ENCODE peak calls at places on chromosome 19, in seven cellular contexts. P is neural progenitor cell, K is WERI-Rb-1, R is colonic mucosa, G is A673, V is AG04449, A is mucosa of descending colon. N is an unnamed sample.

GRCh38 chr19:51098366-51099069 is 9.7 kb downstream of the CTU1 start:
- DNase-seq in P (peak; percentile 13), G (no peak), V (no peak), R (no peak), A (no peak), K (no peak), N (no peak)

GRCh38 chr19:42121666-42122069 is 10.6 kb downstream of the POU2F2 start:
- DNase-seq in K (no peak), R (peak; percentile 43), A (peak; percentile 47), V (no peak), P (no peak), G (peak; percentile 57), N (no peak)

GRCh38 chr19:30070198-30070969 is 128.3 kb downstream of the URI1 start:
- DNase-seq in P (peak; percentile 95), R (no peak), A (no peak), G (no peak), K (peak; percentile 4), V (no peak), N (no peak)

GRCh38 chr19:7176792-7177191 is 107.3 kb downstream of the ZNF557 start:
- DNase-seq in G (no peak), P (no peak), K (no peak), V (no peak), A (no peak), R (no peak), N (no peak)

GRCh38 chr19:8973501-8974091 is 36.6 kb downstream of the MUC16 start:
- DNase-seq in P (peak; percentile 68), A (no peak), V (no peak), G (peak; percentile 42), R (no peak), K (no peak), N (no peak)

GRCh38 chr19:15418112-15418587 is 638 bp downstream of the AKAP8L start:
- DNase-seq in R (peak; percentile 29), G (peak; percentile 76), V (no peak), K (peak; percentile 30), A (no peak), P (peak; percentile 39), N (no peak)

GRCh38 chr19:36041831-36042230 is 9.2 kb upstream of the CLIP3 start:
- DNase-seq in G (peak; percentile 45), R (no peak), A (no peak), K (no peak), P (peak; percentile 19), V (peak; percentile 79), N (peak; percentile 34)

GRCh38 chr19:17915940-17916593 is 16.7 kb upstream of the CCDC124 start:
- DNase-seq in R (peak; percentile 25), P (no peak), K (no peak), V (no peak), A (no peak), G (no peak), N (no peak)

GRCh38 chr19:12975221-12975756 is 5.9 kb downstream of the DAND5 start:
- DNase-seq in R (no peak), K (no peak), P (no peak), V (no peak), A (no peak), G (no peak), N (no peak)

GRCh38 chr19:47598407-47599349 is 10.3 kb upstream of the BICRA start:
- DNase-seq in V (peak; percentile 87), G (peak; percentile 85), P (peak; percentile 65), K (peak; percentile 27), R (peak; percentile 53), A (peak; percentile 39), N (peak; percentile 63)

GRCh38 chr19:10478903-10479384 is 24.2 kb downstream of the KEAP1 start:
- DNase-seq in V (no peak), K (peak; percentile 43), G (peak; percentile 96), R (peak; percentile 87), A (peak; percentile 84), P (peak; percentile 92), N (no peak)

DNA sequence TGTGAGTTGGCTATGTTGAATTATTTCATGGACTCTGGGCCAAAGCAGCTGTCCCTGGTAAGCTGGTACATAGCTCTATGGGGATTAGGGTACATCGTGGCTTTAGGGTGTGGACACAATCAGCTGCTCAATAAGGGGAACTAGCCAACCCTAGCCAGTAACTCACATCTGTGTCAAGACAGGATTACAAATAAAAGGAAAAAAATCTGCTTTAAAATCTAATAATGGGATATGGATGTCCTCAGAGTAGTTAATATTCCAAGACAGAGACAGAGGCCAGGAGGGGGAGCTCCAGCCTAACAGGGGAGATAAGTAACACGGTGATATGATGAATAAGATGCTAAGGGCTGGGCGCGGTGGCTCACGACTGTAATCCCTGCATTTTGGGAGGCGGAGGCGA is 21.1 kb upstream of the ZNF766 start:
- DNase-seq in G (peak; percentile 69), P (peak; percentile 54), K (peak; percentile 77), V (no peak), A (peak; percentile 66), R (peak; percentile 62), N (no peak)
- TF ChIP-seq CTCF in G (peak; percentile 62), P (peak; percentile 60), K (peak; percentile 39), V (peak; percentile 39), A (no peak), R (peak; percentile 27), N (peak; percentile 23)

DNA sequence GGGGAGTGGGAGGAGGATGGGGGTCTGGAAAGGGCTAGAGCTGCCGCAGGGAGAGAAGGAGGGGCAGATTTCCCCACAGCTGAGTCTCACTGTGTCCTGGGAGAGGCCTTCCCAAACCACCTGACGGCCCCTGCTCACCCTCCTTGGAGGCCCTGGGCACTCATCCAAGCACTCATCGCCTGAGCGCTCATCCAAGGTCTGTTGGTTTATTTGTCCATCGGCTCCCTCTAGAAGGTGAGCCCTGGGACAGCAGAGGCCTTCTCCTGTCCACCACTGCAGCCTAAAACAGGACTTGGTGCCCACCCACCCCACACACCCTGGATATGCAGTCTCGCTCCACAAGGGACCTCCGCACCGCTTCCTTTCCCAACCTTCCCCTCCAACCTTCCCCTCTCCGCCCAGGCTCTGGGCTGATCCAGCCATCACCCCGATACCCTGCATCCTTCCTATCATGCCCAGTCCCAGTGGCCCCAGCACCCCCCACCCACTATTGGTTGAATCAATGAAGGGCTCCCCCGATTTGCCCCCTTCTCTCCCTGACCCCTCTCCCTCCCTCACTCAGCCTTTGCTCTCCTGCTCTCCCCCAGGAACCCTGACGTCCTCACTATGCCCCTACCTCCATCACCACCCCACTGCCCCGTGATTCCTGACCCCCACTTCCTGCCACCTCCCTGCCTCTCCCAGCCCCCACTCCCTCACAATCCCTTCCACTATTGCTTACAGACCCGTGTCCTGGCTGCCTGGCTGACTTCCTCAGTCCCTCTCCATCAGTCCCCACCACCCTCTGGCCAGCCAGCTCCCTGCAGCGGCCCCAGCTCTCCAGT is 1.6 kb downstream of the UBXN6 start:
- DNase-seq in G (no peak), P (peak; percentile 48), A (no peak), V (no peak), K (peak; percentile 64), R (no peak), N (no peak)
- TF ChIP-seq CTCF in G (no peak), P (no peak), A (no peak), V (peak; percentile 2), K (no peak), R (no peak), N (no peak)

GRCh38 chr19:45547965-45548609 is 36.5 kb downstream of the OPA3 start:
- DNase-seq in R (peak; percentile 85), K (no peak), V (no peak), A (peak; percentile 81), P (no peak), G (peak; percentile 47), N (no peak)

GRCh38 chr19:45558399-45558878 is 26.2 kb downstream of the OPA3 start:
- DNase-seq in A (peak; percentile 67), P (peak; percentile 72), K (peak; percentile 78), R (peak; percentile 77), V (no peak), G (peak; percentile 64), N (no peak)

GRCh38 chr19:45556835-45557234 is 27.8 kb downstream of the OPA3 start:
- DNase-seq in P (no peak), R (no peak), V (no peak), A (no peak), G (no peak), K (no peak), N (no peak)

GRCh38 chr19:45554481-45554880 is 30.1 kb downstream of the OPA3 start:
- DNase-seq in V (no peak), K (no peak), P (no peak), R (no peak), G (no peak), A (no peak), N (no peak)

GRCh38 chr19:45553464-45553863 is 31.1 kb downstream of the OPA3 start:
- DNase-seq in A (peak; percentile 80), G (no peak), R (peak; percentile 69), V (no peak), P (peak; percentile 85), K (no peak), N (no peak)
- TF ChIP-seq CTCF in A (peak; percentile 29), G (no peak), R (peak; percentile 23), V (no peak), P (peak; percentile 53), K (no peak), N (no peak)

GRCh38 chr19:54172413-54172763 is 572 bp downstream of the TMC4 start:
- DNase-seq in V (no peak), R (peak; percentile 66), K (no peak), G (no peak), A (peak; percentile 73), P (no peak), N (no peak)

GRCh38 chr19:54173951-54174817 is 1.2 kb upstream of the TMC4 start:
- DNase-seq in R (no peak), A (peak; percentile 32), G (no peak), P (no peak), V (no peak), K (no peak), N (no peak)

GRCh38 chr19:54168174-54168917 is 4.6 kb downstream of the TMC4 start:
- DNase-seq in V (no peak), R (peak; percentile 98), K (peak; percentile 93), A (peak; percentile 97), G (peak; percentile 93), P (peak; percentile 91), N (no peak)

GRCh38 chr19:54169149-54169731 is 3.7 kb downstream of the TMC4 start:
- DNase-seq in V (no peak), A (peak; percentile 39), K (no peak), R (no peak), P (no peak), G (no peak), N (no peak)

GRCh38 chr19:54172764-54173699 is at the start of gene TMC4:
- DNase-seq in A (peak; percentile 87), G (peak; percentile 63), P (no peak), K (peak; percentile 40), R (peak; percentile 84), V (no peak), N (no peak)
- TF ChIP-seq CTCF in A (peak; percentile 63), G (no peak), P (no peak), K (no peak), R (peak; percentile 55), V (no peak), N (peak; percentile 13)

GRCh38 chr19:14090509-14091085 is at the start of gene SAMD1:
- DNase-seq in V (no peak), R (peak; percentile 88), K (peak; percentile 91), A (peak; percentile 90), G (peak; percentile 95), P (peak; percentile 95), N (no peak)

GRCh38 chr19:14089662-14090508 is 666 bp downstream of the SAMD1 start:
- DNase-seq in K (peak; percentile 60), P (peak; percentile 90), G (peak; percentile 74), V (no peak), A (peak; percentile 74), R (no peak), N (no peak)

GRCh38 chr19:14088634-14089411 is 1.7 kb downstream of the SAMD1 start:
- DNase-seq in P (no peak), R (no peak), A (no peak), V (no peak), K (no peak), G (no peak), N (no peak)

GRCh38 chr19:14091086-14091884 is 734 bp upstream of the SAMD1 start:
- DNase-seq in K (peak; percentile 55), G (peak; percentile 80), R (peak; percentile 84), A (peak; percentile 92), P (no peak), V (no peak), N (no peak)

GRCh38 chr19:14089412-14089661 is 1.2 kb downstream of the SAMD1 start:
- DNase-seq in G (peak; percentile 58), K (peak; percentile 27), P (peak; percentile 59), V (no peak), R (no peak), A (no peak), N (no peak)
- TF ChIP-seq CTCF in G (peak; percentile 45), K (no peak), P (peak; percentile 47), V (no peak), R (no peak), A (no peak), N (peak; percentile 26)

N was measured in retinal pigment epithelial cell.